ENCODE peak calls at places on chromosome 22, in eight cellular contexts. One of them, this sample, is unnamed.

GRCh38 chr22:21917206-21917958 is 35.3 kb downstream of the PPM1F start:
- DNase-seq in GM23248: no peak
- DNase-seq in heart right ventricle: no peak
- DNase-seq in fibroblast of mammary gland: no peak
- DNase-seq in coronary artery: no peak
- DNase-seq in small intestine: no peak
- DNase-seq in AG10803: no peak
- DNase-seq in fibroblast of pulmonary artery: peak; percentile 37
- DNase-seq in this sample: no peak

GRCh38 chr22:41544671-41545476 is 604 bp upstream of the POLR3H start:
- DNase-seq in GM23248: peak; percentile 41
- DNase-seq in heart right ventricle: no peak
- DNase-seq in fibroblast of mammary gland: no peak
- DNase-seq in coronary artery: no peak
- DNase-seq in small intestine: no peak
- DNase-seq in AG10803: no peak
- DNase-seq in fibroblast of pulmonary artery: no peak
- DNase-seq in this sample: no peak

GRCh38 chr22:46262449-46263207 is 515 bp downstream of the PKDREJ start:
- DNase-seq in GM23248: peak; percentile 67
- DNase-seq in heart right ventricle: peak; percentile 69
- DNase-seq in fibroblast of mammary gland: peak; percentile 65
- DNase-seq in coronary artery: no peak
- DNase-seq in small intestine: peak; percentile 71
- DNase-seq in AG10803: peak; percentile 31
- DNase-seq in fibroblast of pulmonary artery: peak; percentile 59
- DNase-seq in this sample: no peak

GRCh38 chr22:50621948-50622722 is 5.8 kb downstream of the ARSA start:
- DNase-seq in GM23248: no peak
- DNase-seq in heart right ventricle: no peak
- DNase-seq in fibroblast of mammary gland: no peak
- DNase-seq in coronary artery: no peak
- DNase-seq in small intestine: no peak
- DNase-seq in AG10803: no peak
- DNase-seq in fibroblast of pulmonary artery: no peak
- DNase-seq in this sample: no peak

GRCh38 chr22:25536578-25536977 is 27.9 kb upstream of the GRK3 start:
- DNase-seq in GM23248: peak; percentile 16
- DNase-seq in heart right ventricle: no peak
- DNase-seq in fibroblast of mammary gland: no peak
- DNase-seq in coronary artery: no peak
- DNase-seq in small intestine: no peak
- DNase-seq in AG10803: no peak
- DNase-seq in fibroblast of pulmonary artery: peak; percentile 23
- DNase-seq in this sample: no peak

GRCh38 chr22:29093980-29094379 is 21.1 kb downstream of the KREMEN1 start:
- DNase-seq in GM23248: peak; percentile 70
- DNase-seq in heart right ventricle: peak; percentile 14
- DNase-seq in fibroblast of mammary gland: peak; percentile 76
- DNase-seq in coronary artery: no peak
- DNase-seq in small intestine: no peak
- DNase-seq in AG10803: peak; percentile 74
- DNase-seq in fibroblast of pulmonary artery: peak; percentile 53
- DNase-seq in this sample: no peak

GRCh38 chr22:22076937-22077703 is 94.5 kb upstream of the TOP3B start:
- DNase-seq in GM23248: peak; percentile 18
- DNase-seq in heart right ventricle: no peak
- DNase-seq in fibroblast of mammary gland: peak; percentile 20
- DNase-seq in coronary artery: no peak
- DNase-seq in small intestine: no peak
- DNase-seq in AG10803: no peak
- DNase-seq in fibroblast of pulmonary artery: peak; percentile 69
- DNase-seq in this sample: no peak

GRCh38 chr22:44182591-44183588 is 2.2 kb downstream of the PARVG start:
- DNase-seq in GM23248: no peak
- DNase-seq in heart right ventricle: peak; percentile 34
- DNase-seq in fibroblast of mammary gland: no peak
- DNase-seq in coronary artery: no peak
- DNase-seq in small intestine: peak; percentile 31
- DNase-seq in AG10803: no peak
- DNase-seq in fibroblast of pulmonary artery: no peak
- DNase-seq in this sample: no peak

GRCh38 chr22:25006354-25006753 is 53.8 kb downstream of the KIAA1671 start:
- DNase-seq in GM23248: no peak
- DNase-seq in heart right ventricle: no peak
- DNase-seq in fibroblast of mammary gland: no peak
- DNase-seq in coronary artery: no peak
- DNase-seq in small intestine: no peak
- DNase-seq in AG10803: no peak
- DNase-seq in fibroblast of pulmonary artery: no peak
- DNase-seq in this sample: no peak

GRCh38 chr22:45308624-45309421 is 911 bp upstream of the FAM118A start:
- DNase-seq in GM23248: no peak
- DNase-seq in heart right ventricle: no peak
- DNase-seq in fibroblast of mammary gland: no peak
- DNase-seq in coronary artery: no peak
- DNase-seq in small intestine: peak; percentile 52
- DNase-seq in AG10803: no peak
- DNase-seq in fibroblast of pulmonary artery: no peak
- DNase-seq in this sample: no peak

GRCh38 chr22:50694766-50695420 is 22.3 kb downstream of the SHANK3 start:
- DNase-seq in GM23248: no peak
- DNase-seq in heart right ventricle: no peak
- DNase-seq in fibroblast of mammary gland: no peak
- DNase-seq in coronary artery: no peak
- DNase-seq in small intestine: no peak
- DNase-seq in AG10803: no peak
- DNase-seq in fibroblast of pulmonary artery: no peak
- DNase-seq in this sample: no peak

GRCh38 chr22:38249803-38250641 is 22.8 kb downstream of the TMEM184B start:
- DNase-seq in GM23248: no peak
- DNase-seq in heart right ventricle: no peak
- DNase-seq in fibroblast of mammary gland: no peak
- DNase-seq in coronary artery: no peak
- DNase-seq in small intestine: no peak
- DNase-seq in AG10803: no peak
- DNase-seq in fibroblast of pulmonary artery: no peak
- DNase-seq in this sample: no peak

GRCh38 chr22:23762866-23763578 is at the start of gene C22orf15:
- DNase-seq in GM23248: peak; percentile 49
- DNase-seq in heart right ventricle: no peak
- DNase-seq in fibroblast of mammary gland: no peak
- DNase-seq in coronary artery: no peak
- DNase-seq in small intestine: no peak
- DNase-seq in AG10803: peak; percentile 54
- DNase-seq in fibroblast of pulmonary artery: peak; percentile 44
- DNase-seq in this sample: no peak

GRCh38 chr22:19886605-19887250 is 32.1 kb upstream of the GNB1L start:
- DNase-seq in GM23248: peak; percentile 93
- DNase-seq in heart right ventricle: no peak
- DNase-seq in fibroblast of mammary gland: peak; percentile 85
- DNase-seq in coronary artery: no peak
- DNase-seq in small intestine: no peak
- DNase-seq in AG10803: peak; percentile 92
- DNase-seq in fibroblast of pulmonary artery: peak; percentile 37
- DNase-seq in this sample: peak; percentile 71

GRCh38 chr22:46233231-46233630 is 16.9 kb downstream of the CDPF1 start:
- DNase-seq in GM23248: peak; percentile 16
- DNase-seq in heart right ventricle: peak; percentile 66
- DNase-seq in fibroblast of mammary gland: peak; percentile 47
- DNase-seq in coronary artery: no peak
- DNase-seq in small intestine: no peak
- DNase-seq in AG10803: peak; percentile 41
- DNase-seq in fibroblast of pulmonary artery: peak; percentile 20
- DNase-seq in this sample: no peak

GRCh38 chr22:26892401-26893033 is 235.1 kb downstream of the MIAT start:
- DNase-seq in GM23248: peak; percentile 60
- DNase-seq in heart right ventricle: no peak
- DNase-seq in fibroblast of mammary gland: peak; percentile 8
- DNase-seq in coronary artery: peak; percentile 53
- DNase-seq in small intestine: peak; percentile 19
- DNase-seq in AG10803: peak; percentile 14
- DNase-seq in fibroblast of pulmonary artery: no peak
- DNase-seq in this sample: no peak

GRCh38 chr22:26891431-26891830 is 234.0 kb downstream of the MIAT start:
- DNase-seq in GM23248: no peak
- DNase-seq in heart right ventricle: no peak
- DNase-seq in fibroblast of mammary gland: no peak
- DNase-seq in coronary artery: peak; percentile 52
- DNase-seq in small intestine: no peak
- DNase-seq in AG10803: no peak
- DNase-seq in fibroblast of pulmonary artery: no peak
- DNase-seq in this sample: no peak

GRCh38 chr22:26888887-26889286 is 231.5 kb downstream of the MIAT start:
- DNase-seq in GM23248: no peak
- DNase-seq in heart right ventricle: no peak
- DNase-seq in fibroblast of mammary gland: peak; percentile 6
- DNase-seq in coronary artery: no peak
- DNase-seq in small intestine: no peak
- DNase-seq in AG10803: peak; percentile 45
- DNase-seq in fibroblast of pulmonary artery: peak; percentile 14
- DNase-seq in this sample: no peak

GRCh38 chr22:26889794-26890193 is 232.4 kb downstream of the MIAT start:
- DNase-seq in GM23248: peak; percentile 33
- DNase-seq in heart right ventricle: no peak
- DNase-seq in fibroblast of mammary gland: no peak
- DNase-seq in coronary artery: no peak
- DNase-seq in small intestine: no peak
- DNase-seq in AG10803: peak; percentile 21
- DNase-seq in fibroblast of pulmonary artery: no peak
- DNase-seq in this sample: no peak

DNA sequence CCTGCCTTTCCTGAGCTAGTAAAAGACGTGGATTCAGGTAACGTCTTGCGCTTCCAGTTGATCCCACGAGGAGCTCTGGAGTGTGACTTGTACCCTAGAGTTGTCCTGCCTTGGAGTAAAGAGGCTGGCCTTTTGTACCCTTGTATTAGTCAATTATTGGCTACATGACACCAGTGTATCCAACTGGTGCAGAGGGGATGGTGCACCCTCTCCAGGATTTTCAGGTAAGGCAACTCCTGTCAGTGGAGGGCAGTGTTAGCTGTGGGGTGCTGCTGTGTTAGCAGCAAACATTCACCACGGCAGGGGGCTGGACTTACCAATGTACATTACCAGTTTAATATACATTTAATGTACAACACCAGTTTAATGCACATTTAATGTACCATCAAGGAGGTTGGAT is 233.5 kb downstream of the MIAT start:
- DNase-seq in GM23248: no peak
- DNase-seq in heart right ventricle: no peak
- DNase-seq in fibroblast of mammary gland: no peak
- DNase-seq in coronary artery: peak; percentile 19
- DNase-seq in small intestine: no peak
- DNase-seq in AG10803: no peak
- DNase-seq in fibroblast of pulmonary artery: no peak
- DNase-seq in this sample: no peak
- H3K4me3 ChIP-seq in GM23248: no peak overlapping the region
- H3K4me3 ChIP-seq in heart right ventricle: no peak overlapping the region
- H3K4me3 ChIP-seq in fibroblast of mammary gland: no peak overlapping the region
- H3K4me3 ChIP-seq in coronary artery: no peak overlapping the region
- H3K4me3 ChIP-seq in small intestine: no peak overlapping the region
- H3K4me3 ChIP-seq in AG10803: no peak overlapping the region
- H3K4me3 ChIP-seq in fibroblast of pulmonary artery: no peak overlapping the region
- H3K4me3 ChIP-seq in this sample: no peak overlapping the region

GRCh38 chr22:17120711-17121234 is 387 bp downstream of the TMEM121B start:
- DNase-seq in GM23248: peak; percentile 46
- DNase-seq in heart right ventricle: no peak
- DNase-seq in fibroblast of mammary gland: no peak
- DNase-seq in coronary artery: no peak
- DNase-seq in small intestine: no peak
- DNase-seq in AG10803: no peak
- DNase-seq in fibroblast of pulmonary artery: no peak
- DNase-seq in this sample: no peak

GRCh38 chr22:17119481-17120202 is 1.5 kb downstream of the TMEM121B start:
- DNase-seq in GM23248: peak; percentile 24
- DNase-seq in heart right ventricle: no peak
- DNase-seq in fibroblast of mammary gland: peak; percentile 30
- DNase-seq in coronary artery: no peak
- DNase-seq in small intestine: peak; percentile 52
- DNase-seq in AG10803: no peak
- DNase-seq in fibroblast of pulmonary artery: no peak
- DNase-seq in this sample: no peak

GRCh38 chr22:17121235-17122195 is at the start of gene TMEM121B:
- DNase-seq in GM23248: peak; percentile 68
- DNase-seq in heart right ventricle: peak; percentile 85
- DNase-seq in fibroblast of mammary gland: peak; percentile 50
- DNase-seq in coronary artery: no peak
- DNase-seq in small intestine: peak; percentile 31
- DNase-seq in AG10803: peak; percentile 27
- DNase-seq in fibroblast of pulmonary artery: peak; percentile 47
- DNase-seq in this sample: no peak

GRCh38 chr22:17118342-17118741 is 2.8 kb downstream of the TMEM121B start:
- DNase-seq in GM23248: no peak
- DNase-seq in heart right ventricle: no peak
- DNase-seq in fibroblast of mammary gland: no peak
- DNase-seq in coronary artery: no peak
- DNase-seq in small intestine: no peak
- DNase-seq in AG10803: no peak
- DNase-seq in fibroblast of pulmonary artery: no peak
- DNase-seq in this sample: no peak

GRCh38 chr22:17120281-17120680 is 879 bp downstream of the TMEM121B start:
- DNase-seq in GM23248: peak; percentile 56
- DNase-seq in heart right ventricle: peak; percentile 61
- DNase-seq in fibroblast of mammary gland: peak; percentile 26
- DNase-seq in coronary artery: no peak
- DNase-seq in small intestine: peak; percentile 19
- DNase-seq in AG10803: peak; percentile 19
- DNase-seq in fibroblast of pulmonary artery: peak; percentile 53
- DNase-seq in this sample: no peak
- H3K4me3 ChIP-seq in GM23248: peak overlapping the region; percentile 60
- H3K4me3 ChIP-seq in heart right ventricle: no peak overlapping the region
- H3K4me3 ChIP-seq in fibroblast of mammary gland: no peak overlapping the region
- H3K4me3 ChIP-seq in coronary artery: peak overlapping the region; percentile 68
- H3K4me3 ChIP-seq in small intestine: peak overlapping the region; percentile 63
- H3K4me3 ChIP-seq in AG10803: no peak overlapping the region
- H3K4me3 ChIP-seq in fibroblast of pulmonary artery: no peak overlapping the region
- H3K4me3 ChIP-seq in this sample: no peak overlapping the region

DNA sequence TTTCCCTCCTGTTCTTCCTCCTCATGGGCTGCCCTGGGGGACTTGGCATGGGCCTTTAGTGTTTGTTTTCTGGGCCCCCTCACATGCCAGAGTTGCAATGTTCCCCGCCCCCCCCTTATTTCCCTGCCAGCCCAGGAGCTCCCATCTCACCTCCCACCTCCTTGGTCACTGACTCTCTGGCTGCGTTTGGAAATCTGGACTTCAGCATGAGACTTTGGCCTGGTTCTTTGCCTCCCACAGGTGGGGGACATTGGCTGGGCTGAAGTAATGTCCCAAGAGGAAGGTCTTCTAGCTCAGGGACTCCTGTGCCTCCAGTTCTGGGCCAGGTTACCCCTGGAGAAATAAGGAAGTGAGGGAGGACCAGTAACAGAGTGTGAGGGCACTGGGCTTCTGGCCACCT is 7.0 kb downstream of the MTFP1 start:
- DNase-seq in GM23248: no peak
- DNase-seq in heart right ventricle: no peak
- DNase-seq in fibroblast of mammary gland: no peak
- DNase-seq in coronary artery: no peak
- DNase-seq in small intestine: peak; percentile 45
- DNase-seq in AG10803: no peak
- DNase-seq in fibroblast of pulmonary artery: no peak
- DNase-seq in this sample: no peak
- H3K4me3 ChIP-seq in GM23248: no peak overlapping the region
- H3K4me3 ChIP-seq in heart right ventricle: no peak overlapping the region
- H3K4me3 ChIP-seq in fibroblast of mammary gland: no peak overlapping the region
- H3K4me3 ChIP-seq in coronary artery: no peak overlapping the region
- H3K4me3 ChIP-seq in small intestine: no peak overlapping the region
- H3K4me3 ChIP-seq in AG10803: no peak overlapping the region
- H3K4me3 ChIP-seq in fibroblast of pulmonary artery: no peak overlapping the region
- H3K4me3 ChIP-seq in this sample: no peak overlapping the region

GRCh38 chr22:35350539-35351503 is 30.1 kb upstream of the HMOX1 start:
- DNase-seq in GM23248: peak; percentile 97
- DNase-seq in heart right ventricle: peak; percentile 93
- DNase-seq in fibroblast of mammary gland: peak; percentile 91
- DNase-seq in coronary artery: peak; percentile 95
- DNase-seq in small intestine: peak; percentile 92
- DNase-seq in AG10803: peak; percentile 93
- DNase-seq in fibroblast of pulmonary artery: peak; percentile 93
- DNase-seq in this sample: peak; percentile 82
- H3K4me3 ChIP-seq in GM23248: peak overlapping the region; percentile 72
- H3K4me3 ChIP-seq in heart right ventricle: peak overlapping the region; percentile 39
- H3K4me3 ChIP-seq in fibroblast of mammary gland: peak overlapping the region; percentile 72
- H3K4me3 ChIP-seq in coronary artery: peak overlapping the region; percentile 68
- H3K4me3 ChIP-seq in small intestine: peak overlapping the region; percentile 42
- H3K4me3 ChIP-seq in AG10803: peak overlapping the region; percentile 77
- H3K4me3 ChIP-seq in fibroblast of pulmonary artery: peak overlapping the region; percentile 64
- H3K4me3 ChIP-seq in this sample: peak overlapping the region; percentile 58

This sample was measured in HFF-Myc.